ENCODE peak calls at places on chromosome 20, in nine cellular contexts. One of them, this sample, is unnamed.

GRCh38 chr20:51607170-51607569 is 64.7 kb upstream of the NFATC2 start:
- DNase-seq in tibial nerve: no peak
- DNase-seq in astrocyte: no peak
- DNase-seq in heart right ventricle: no peak
- DNase-seq in sigmoid colon: no peak
- DNase-seq in astrocyte of the spinal cord: no peak
- DNase-seq in fibroblast of the aortic adventitia: no peak
- DNase-seq in NB4: no peak
- DNase-seq in cardiac fibroblast: no peak
- DNase-seq in this sample: no peak

GRCh38 chr20:9912858-9913434 is 74.1 kb upstream of the PAK5 start:
- DNase-seq in tibial nerve: peak
- DNase-seq in astrocyte: peak
- DNase-seq in heart right ventricle: peak
- DNase-seq in sigmoid colon: no peak
- DNase-seq in astrocyte of the spinal cord: peak
- DNase-seq in fibroblast of the aortic adventitia: peak
- DNase-seq in NB4: peak
- DNase-seq in cardiac fibroblast: peak
- DNase-seq in this sample: peak

GRCh38 chr20:13008761-13009681 is at the start of gene SPTLC3:
- DNase-seq in tibial nerve: peak
- DNase-seq in astrocyte: peak
- DNase-seq in heart right ventricle: no peak
- DNase-seq in sigmoid colon: peak
- DNase-seq in astrocyte of the spinal cord: peak
- DNase-seq in fibroblast of the aortic adventitia: peak
- DNase-seq in NB4: peak
- DNase-seq in cardiac fibroblast: peak
- DNase-seq in this sample: no peak

GRCh38 chr20:38894091-38894847 is 31.9 kb upstream of the FAM83D start:
- DNase-seq in tibial nerve: no peak
- DNase-seq in astrocyte: no peak
- DNase-seq in heart right ventricle: no peak
- DNase-seq in sigmoid colon: no peak
- DNase-seq in astrocyte of the spinal cord: no peak
- DNase-seq in fibroblast of the aortic adventitia: no peak
- DNase-seq in NB4: no peak
- DNase-seq in cardiac fibroblast: no peak
- DNase-seq in this sample: peak

GRCh38 chr20:35007891-35008290 is 52.2 kb downstream of the MYH7B start:
- DNase-seq in tibial nerve: no peak
- DNase-seq in astrocyte: no peak
- DNase-seq in heart right ventricle: no peak
- DNase-seq in sigmoid colon: peak
- DNase-seq in astrocyte of the spinal cord: no peak
- DNase-seq in fibroblast of the aortic adventitia: no peak
- DNase-seq in NB4: no peak
- DNase-seq in cardiac fibroblast: no peak
- DNase-seq in this sample: no peak

GRCh38 chr20:45308078-45308778 is at the start of gene MATN4:
- DNase-seq in tibial nerve: no peak
- DNase-seq in astrocyte: no peak
- DNase-seq in heart right ventricle: peak
- DNase-seq in sigmoid colon: no peak
- DNase-seq in astrocyte of the spinal cord: no peak
- DNase-seq in fibroblast of the aortic adventitia: no peak
- DNase-seq in NB4: no peak
- DNase-seq in cardiac fibroblast: no peak
- DNase-seq in this sample: no peak

GRCh38 chr20:61700595-61701140 is 365.0 kb downstream of the TAF4 start:
- DNase-seq in tibial nerve: no peak
- DNase-seq in astrocyte: no peak
- DNase-seq in heart right ventricle: no peak
- DNase-seq in sigmoid colon: no peak
- DNase-seq in astrocyte of the spinal cord: no peak
- DNase-seq in fibroblast of the aortic adventitia: no peak
- DNase-seq in NB4: no peak
- DNase-seq in cardiac fibroblast: no peak
- DNase-seq in this sample: no peak

GRCh38 chr20:33826270-33826897 is 15.2 kb downstream of the CHMP4B start:
- DNase-seq in tibial nerve: no peak
- DNase-seq in astrocyte: no peak
- DNase-seq in heart right ventricle: no peak
- DNase-seq in sigmoid colon: no peak
- DNase-seq in astrocyte of the spinal cord: no peak
- DNase-seq in fibroblast of the aortic adventitia: no peak
- DNase-seq in NB4: no peak
- DNase-seq in cardiac fibroblast: no peak
- DNase-seq in this sample: no peak

GRCh38 chr20:63495771-63496403 is 3.0 kb downstream of the EEF1A2 start:
- DNase-seq in tibial nerve: peak
- DNase-seq in astrocyte: no peak
- DNase-seq in heart right ventricle: peak
- DNase-seq in sigmoid colon: peak
- DNase-seq in astrocyte of the spinal cord: peak
- DNase-seq in fibroblast of the aortic adventitia: peak
- DNase-seq in NB4: peak
- DNase-seq in cardiac fibroblast: peak
- DNase-seq in this sample: no peak

GRCh38 chr20:56554869-56555268 is 21.8 kb downstream of the FAM209B start:
- DNase-seq in tibial nerve: no peak
- DNase-seq in astrocyte: peak
- DNase-seq in heart right ventricle: no peak
- DNase-seq in sigmoid colon: no peak
- DNase-seq in astrocyte of the spinal cord: peak
- DNase-seq in fibroblast of the aortic adventitia: peak
- DNase-seq in NB4: peak
- DNase-seq in cardiac fibroblast: peak
- DNase-seq in this sample: peak
- TF ChIP-seq CTCF in tibial nerve: no peak
- TF ChIP-seq CTCF in astrocyte: peak
- TF ChIP-seq CTCF in heart right ventricle: peak
- TF ChIP-seq CTCF in sigmoid colon: no peak
- TF ChIP-seq CTCF in astrocyte of the spinal cord: no peak
- TF ChIP-seq CTCF in fibroblast of the aortic adventitia: peak
- TF ChIP-seq CTCF in NB4: no peak
- TF ChIP-seq CTCF in cardiac fibroblast: no peak
- TF ChIP-seq CTCF in this sample: no peak

GRCh38 chr20:41003143-41003932 is 25.3 kb upstream of the TOP1 start:
- DNase-seq in tibial nerve: peak
- DNase-seq in astrocyte: peak
- DNase-seq in heart right ventricle: peak
- DNase-seq in sigmoid colon: peak
- DNase-seq in astrocyte of the spinal cord: peak
- DNase-seq in fibroblast of the aortic adventitia: peak
- DNase-seq in NB4: peak
- DNase-seq in cardiac fibroblast: peak
- DNase-seq in this sample: peak
- H3K4me3 ChIP-seq in tibial nerve: no peak
- H3K4me3 ChIP-seq in astrocyte: peak
- H3K4me3 ChIP-seq in heart right ventricle: no peak
- H3K4me3 ChIP-seq in sigmoid colon: no peak
- H3K4me3 ChIP-seq in astrocyte of the spinal cord: peak
- H3K4me3 ChIP-seq in fibroblast of the aortic adventitia: peak
- H3K4me3 ChIP-seq in NB4: no peak
- H3K4me3 ChIP-seq in cardiac fibroblast: no peak
- H3K4me3 ChIP-seq in this sample: peak

DNA sequence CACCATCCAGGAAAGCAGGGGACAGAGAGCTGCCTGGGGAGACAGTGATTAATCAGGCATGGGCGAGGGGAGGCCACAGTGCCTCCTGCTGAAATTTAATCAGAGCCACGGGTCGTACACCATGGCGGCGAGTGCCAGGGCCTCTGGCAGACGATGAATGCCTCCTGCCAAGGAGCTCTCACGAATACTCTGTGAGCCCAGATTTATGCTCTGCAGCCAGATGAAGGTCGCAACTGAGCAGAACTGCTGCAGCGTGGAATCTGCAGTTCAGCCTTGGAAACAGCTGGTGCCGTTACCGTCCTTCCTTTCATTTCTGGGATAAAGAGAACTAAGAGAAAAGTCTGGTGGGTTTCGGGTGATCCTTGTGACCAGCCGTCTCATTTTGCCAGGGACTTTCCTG is 85.6 kb downstream of the BFSP1 start:
- DNase-seq in tibial nerve: no peak
- DNase-seq in astrocyte: no peak
- DNase-seq in heart right ventricle: no peak
- DNase-seq in sigmoid colon: no peak
- DNase-seq in astrocyte of the spinal cord: no peak
- DNase-seq in fibroblast of the aortic adventitia: no peak
- DNase-seq in NB4: no peak
- DNase-seq in cardiac fibroblast: no peak
- DNase-seq in this sample: no peak
- TF ChIP-seq CTCF in tibial nerve: no peak
- TF ChIP-seq CTCF in astrocyte: no peak
- TF ChIP-seq CTCF in heart right ventricle: no peak
- TF ChIP-seq CTCF in sigmoid colon: no peak
- TF ChIP-seq CTCF in astrocyte of the spinal cord: no peak
- TF ChIP-seq CTCF in fibroblast of the aortic adventitia: no peak
- TF ChIP-seq CTCF in NB4: no peak
- TF ChIP-seq CTCF in cardiac fibroblast: no peak
- TF ChIP-seq CTCF in this sample: no peak

DNA sequence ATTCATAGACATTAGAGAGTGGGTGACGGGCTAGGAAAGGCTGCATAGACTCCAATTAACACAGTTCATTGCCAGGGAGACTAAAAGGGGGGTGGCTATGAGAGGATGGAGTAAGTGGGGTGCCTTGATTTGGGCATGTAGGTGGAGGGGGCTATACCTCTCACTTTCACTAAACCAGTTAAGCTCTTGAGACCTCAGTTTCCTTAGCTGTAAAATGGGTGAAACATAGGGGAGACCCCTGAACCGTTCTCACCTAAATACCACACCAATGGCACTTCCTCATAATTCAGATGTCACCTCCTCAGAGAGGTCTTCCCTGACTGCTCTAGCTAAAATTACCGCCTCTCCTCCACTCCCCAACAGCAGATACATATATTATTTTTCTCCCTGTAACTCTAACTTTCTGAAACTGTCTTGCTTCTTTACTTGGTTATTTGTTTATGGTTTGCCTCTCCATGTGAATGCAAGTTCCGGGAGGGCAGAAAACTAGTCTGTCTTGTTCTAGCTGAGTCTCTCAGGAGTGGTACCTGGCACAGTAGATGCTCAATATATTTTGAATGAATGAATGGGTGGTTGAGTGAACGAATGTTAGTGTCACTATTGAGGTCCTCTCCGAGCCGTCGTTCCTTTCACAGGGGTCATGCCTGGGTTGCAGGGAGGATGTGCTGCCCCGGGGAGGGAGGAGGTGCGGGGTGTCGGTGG is 615 bp upstream of the EYA2 start:
- DNase-seq in tibial nerve: no peak
- DNase-seq in astrocyte: no peak
- DNase-seq in heart right ventricle: no peak
- DNase-seq in sigmoid colon: no peak
- DNase-seq in astrocyte of the spinal cord: no peak
- DNase-seq in fibroblast of the aortic adventitia: no peak
- DNase-seq in NB4: no peak
- DNase-seq in cardiac fibroblast: no peak
- DNase-seq in this sample: no peak
- H3K4me3 ChIP-seq in tibial nerve: peak
- H3K4me3 ChIP-seq in astrocyte: no peak
- H3K4me3 ChIP-seq in heart right ventricle: peak
- H3K4me3 ChIP-seq in sigmoid colon: no peak
- H3K4me3 ChIP-seq in astrocyte of the spinal cord: no peak
- H3K4me3 ChIP-seq in fibroblast of the aortic adventitia: no peak
- H3K4me3 ChIP-seq in NB4: no peak
- H3K4me3 ChIP-seq in cardiac fibroblast: no peak
- H3K4me3 ChIP-seq in this sample: no peak

DNA sequence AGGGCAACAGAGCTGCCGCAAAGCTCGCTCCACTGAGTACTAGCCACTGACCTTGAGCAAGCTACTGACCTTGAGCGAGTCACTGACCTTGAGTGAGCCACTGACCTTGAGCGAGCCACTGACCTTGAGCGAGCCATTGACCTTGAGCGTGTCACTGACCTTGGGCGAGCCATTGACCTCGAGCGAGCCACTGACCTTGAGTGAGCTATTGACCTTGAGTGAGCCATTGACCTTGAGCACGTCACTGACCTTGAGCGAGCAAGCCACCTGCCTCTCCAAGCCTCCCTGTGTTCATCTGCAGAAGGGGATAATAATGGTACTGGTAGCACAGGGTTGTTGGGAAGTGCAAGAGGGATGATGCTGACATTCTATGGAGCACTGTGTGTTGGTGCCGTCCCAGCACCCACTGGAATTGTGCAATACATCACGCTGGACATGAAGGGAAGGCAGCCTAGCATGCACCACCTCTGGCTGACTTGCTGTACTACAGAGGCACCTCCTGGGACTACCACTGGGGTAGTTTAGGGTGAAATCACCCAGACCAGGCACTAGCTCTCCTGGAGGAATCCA is 60.2 kb downstream of the CTCFL start:
- DNase-seq in tibial nerve: no peak
- DNase-seq in astrocyte: no peak
- DNase-seq in heart right ventricle: no peak
- DNase-seq in sigmoid colon: no peak
- DNase-seq in astrocyte of the spinal cord: no peak
- DNase-seq in fibroblast of the aortic adventitia: peak
- DNase-seq in NB4: peak
- DNase-seq in cardiac fibroblast: peak
- DNase-seq in this sample: no peak
- TF ChIP-seq CTCF in tibial nerve: no peak
- TF ChIP-seq CTCF in astrocyte: no peak
- TF ChIP-seq CTCF in heart right ventricle: peak
- TF ChIP-seq CTCF in sigmoid colon: no peak
- TF ChIP-seq CTCF in astrocyte of the spinal cord: no peak
- TF ChIP-seq CTCF in fibroblast of the aortic adventitia: peak
- TF ChIP-seq CTCF in NB4: peak
- TF ChIP-seq CTCF in cardiac fibroblast: peak
- TF ChIP-seq CTCF in this sample: no peak

GRCh38 chr20:59050437-59050836 is 7.9 kb upstream of the PRELID3B start:
- DNase-seq in tibial nerve: no peak
- DNase-seq in astrocyte: no peak
- DNase-seq in heart right ventricle: no peak
- DNase-seq in sigmoid colon: no peak
- DNase-seq in astrocyte of the spinal cord: no peak
- DNase-seq in fibroblast of the aortic adventitia: no peak
- DNase-seq in NB4: no peak
- DNase-seq in cardiac fibroblast: no peak
- DNase-seq in this sample: no peak
- H3K4me3 ChIP-seq in tibial nerve: no peak
- H3K4me3 ChIP-seq in astrocyte: no peak
- H3K4me3 ChIP-seq in heart right ventricle: no peak
- H3K4me3 ChIP-seq in sigmoid colon: no peak
- H3K4me3 ChIP-seq in astrocyte of the spinal cord: no peak
- H3K4me3 ChIP-seq in fibroblast of the aortic adventitia: no peak
- H3K4me3 ChIP-seq in NB4: no peak
- H3K4me3 ChIP-seq in cardiac fibroblast: no peak
- H3K4me3 ChIP-seq in this sample: no peak

GRCh38 chr20:24764027-24764797 is 184.9 kb upstream of the CST7 start:
- DNase-seq in tibial nerve: no peak
- DNase-seq in astrocyte: no peak
- DNase-seq in heart right ventricle: no peak
- DNase-seq in sigmoid colon: no peak
- DNase-seq in astrocyte of the spinal cord: no peak
- DNase-seq in fibroblast of the aortic adventitia: no peak
- DNase-seq in NB4: no peak
- DNase-seq in cardiac fibroblast: no peak
- DNase-seq in this sample: no peak
- TF ChIP-seq CTCF in tibial nerve: no peak
- TF ChIP-seq CTCF in astrocyte: no peak
- TF ChIP-seq CTCF in heart right ventricle: no peak
- TF ChIP-seq CTCF in sigmoid colon: no peak
- TF ChIP-seq CTCF in astrocyte of the spinal cord: no peak
- TF ChIP-seq CTCF in fibroblast of the aortic adventitia: no peak
- TF ChIP-seq CTCF in NB4: no peak
- TF ChIP-seq CTCF in cardiac fibroblast: no peak
- TF ChIP-seq CTCF in this sample: no peak

GRCh38 chr20:59493926-59494325 is 110.4 kb upstream of the PHACTR3 start:
- DNase-seq in tibial nerve: no peak
- DNase-seq in astrocyte: no peak
- DNase-seq in heart right ventricle: no peak
- DNase-seq in sigmoid colon: no peak
- DNase-seq in astrocyte of the spinal cord: no peak
- DNase-seq in fibroblast of the aortic adventitia: no peak
- DNase-seq in NB4: no peak
- DNase-seq in cardiac fibroblast: no peak
- DNase-seq in this sample: no peak
- H3K4me3 ChIP-seq in tibial nerve: no peak
- H3K4me3 ChIP-seq in astrocyte: no peak
- H3K4me3 ChIP-seq in heart right ventricle: no peak
- H3K4me3 ChIP-seq in sigmoid colon: no peak
- H3K4me3 ChIP-seq in astrocyte of the spinal cord: no peak
- H3K4me3 ChIP-seq in fibroblast of the aortic adventitia: no peak
- H3K4me3 ChIP-seq in NB4: no peak
- H3K4me3 ChIP-seq in cardiac fibroblast: no peak
- H3K4me3 ChIP-seq in this sample: no peak